ENCODE peak calls at places on chromosomes 13 and 19, in eight cellular contexts. C is nucleus accumbens; E is iris pigment epithelial cell; A is activated CD4-positive, alpha-beta T cell treated with anti-CD3 and anti-CD28 coated beads for 1 hour; X is skeletal muscle cell; M is heart left ventricle; Q is stimulated activated naive CD8-positive, alpha-beta T cell treated with anti-CD3 and anti-CD28 coated beads, Interleukin-15, Interleukin-2, amounts not matched to agents 100 U/mL and 50 U/mL, for 24 hours; N is osteocyte. P is an unnamed sample.

GRCh38 chr19:1393841-1394240 is 7.5 kb downstream of the GAMT start:
- DNase-seq in M (no peak), E (no peak), C (no peak), Q (no peak), N (no peak), A (no peak), X (no peak), P (no peak)

GRCh38 chr13:94710081-94710809 is 2.1 kb downstream of the SOX21 start:
- DNase-seq in M (no peak), N (peak; percentile 15), C (no peak), X (no peak), A (no peak), E (no peak), Q (no peak), P (no peak)

GRCh38 chr13:80116107-80116506 is 224.8 kb downstream of the SPRY2 start:
- DNase-seq in X (peak; percentile 49), E (peak; percentile 76), N (no peak), M (no peak), Q (no peak), C (no peak), A (no peak), P (no peak)

GRCh38 chr13:93336733-93337132 is 110.1 kb downstream of the GPC6 start:
- DNase-seq in M (no peak), E (no peak), Q (no peak), A (no peak), N (no peak), C (no peak), X (no peak), P (no peak)

GRCh38 chr13:24203726-24204295 is 43.3 kb downstream of the SPATA13 start:
- DNase-seq in X (no peak), M (no peak), E (peak; percentile 20), Q (no peak), A (no peak), C (no peak), N (no peak), P (no peak)

GRCh38 chr19:38223119-38223523 is 901 bp downstream of the DPF1 start:
- DNase-seq in X (no peak), A (no peak), N (no peak), C (no peak), Q (no peak), M (no peak), E (no peak), P (no peak)

GRCh38 chr19:6772028-6772865 is at the start of gene VAV1:
- DNase-seq in E (no peak), C (no peak), X (no peak), A (peak; percentile 67), N (no peak), M (peak; percentile 85), Q (peak; percentile 86), P (peak; percentile 41)

GRCh38 chr19:56840452-56841193 is at the start of the genes PEG3 and ZIM2:
- DNase-seq in E (no peak), A (no peak), Q (no peak), M (peak; percentile 84), C (peak; percentile 44), X (no peak), N (no peak), P (peak; percentile 64)

GRCh38 chr13:103371271-103371670 is 305.1 kb upstream of the SLC10A2 start:
- DNase-seq in M (no peak), A (no peak), C (no peak), N (no peak), E (peak; percentile 58), X (peak; percentile 48), Q (no peak), P (no peak)

GRCh38 chr19:49442354-49442753 is 1.0 kb upstream of the SLC17A7 start:
- DNase-seq in X (no peak), E (no peak), A (no peak), C (no peak), M (no peak), N (no peak), Q (no peak), P (peak; percentile 66)

GRCh38 chr19:3368848-3369336 is 2.5 kb downstream of the NFIC start:
- DNase-seq in Q (no peak), A (no peak), C (no peak), X (no peak), E (no peak), N (no peak), M (no peak), P (no peak)

GRCh38 chr19:16888629-16889371 is at the start of gene F2RL3:
- DNase-seq in Q (no peak), E (no peak), M (peak; percentile 79), X (no peak), N (no peak), A (no peak), C (no peak), P (peak; percentile 55)

GRCh38 chr19:6501740-6502648 is at the start of gene TUBB4A:
- DNase-seq in M (peak; percentile 71), E (no peak), C (peak; percentile 21), X (no peak), A (no peak), N (no peak), Q (peak; percentile 65), P (peak; percentile 63)

GRCh38 chr19:1466018-1466460 is 13.0 kb downstream of the C19orf25 start:
- DNase-seq in Q (no peak), E (no peak), X (no peak), A (no peak), C (no peak), N (no peak), M (peak; percentile 61), P (peak; percentile 48)

GRCh38 chr19:7869910-7870511 is 4.2 kb downstream of the PRR36 start:
- DNase-seq in M (no peak), A (peak; percentile 36), X (no peak), N (no peak), Q (peak; percentile 63), E (no peak), C (no peak), P (peak; percentile 55)

GRCh38 chr13:43441916-43442315 is 344.9 kb downstream of the ENOX1 start:
- DNase-seq in A (no peak), X (no peak), Q (no peak), E (no peak), C (no peak), N (no peak), M (no peak), P (no peak)

GRCh38 chr13:48647625-48648024 is 6.1 kb upstream of the CYSLTR2 start:
- DNase-seq in E (no peak), M (no peak), Q (no peak), N (no peak), A (no peak), C (no peak), X (no peak), P (no peak)

GRCh38 chr13:50916701-50917184 is 7.2 kb downstream of the RNASEH2B start:
- DNase-seq in C (no peak), X (no peak), Q (no peak), A (no peak), M (no peak), N (no peak), E (no peak), P (no peak)

GRCh38 chr19:58374200-58374599 is 6.6 kb downstream of the ZNF837 start:
- DNase-seq in X (no peak), E (peak; percentile 60), C (no peak), Q (no peak), N (no peak), A (no peak), M (no peak), P (no peak)

GRCh38 chr19:41924151-41925145 is 3.8 kb downstream of the ERFL start:
- DNase-seq in C (no peak), M (no peak), E (no peak), Q (no peak), A (no peak), N (no peak), X (no peak), P (no peak)

GRCh38 chr19:58511353-58512208 is at the start of gene SLC27A5:
- DNase-seq in A (no peak), Q (no peak), M (no peak), C (no peak), X (no peak), E (no peak), N (no peak), P (no peak)

GRCh38 chr19:46355234-46355990 is 8.5 kb downstream of the PPP5C start:
- DNase-seq in X (no peak), N (no peak), M (no peak), E (no peak), Q (peak; percentile 60), A (no peak), C (no peak), P (no peak)

GRCh38 chr19:30783212-30783611 is 411.0 kb downstream of the ZNF536 start:
- DNase-seq in Q (no peak), N (no peak), E (no peak), X (no peak), A (no peak), M (no peak), C (no peak), P (no peak)

GRCh38 chr19:55406869-55407624 is 541 bp downstream of the UBE2S start:
- DNase-seq in Q (peak; percentile 42), E (peak; percentile 47), A (no peak), N (no peak), M (no peak), C (no peak), X (no peak), P (peak; percentile 40)

GRCh38 chr13:107222619-107223018 is 654.7 kb upstream of the ARGLU1 start:
- DNase-seq in M (no peak), A (no peak), N (no peak), X (no peak), E (no peak), Q (no peak), C (no peak), P (no peak)

GRCh38 chr19:51108805-51109146 is 567 bp upstream of the CTU1 start:
- DNase-seq in X (no peak), A (no peak), M (no peak), E (no peak), C (no peak), Q (no peak), N (no peak), P (no peak)

GRCh38 chr19:10230904-10231623 is at the start of gene S1PR2:
- DNase-seq in X (peak; percentile 46), C (no peak), A (peak; percentile 62), M (peak; percentile 90), Q (peak; percentile 81), N (peak; percentile 94), E (peak; percentile 48), P (peak; percentile 88)

GRCh38 chr13:59364508-59365187 is 799.1 kb downstream of the DIAPH3 start:
- DNase-seq in E (no peak), N (no peak), C (no peak), M (no peak), A (no peak), Q (no peak), X (no peak), P (no peak)